ENCODE peak calls at places on chromosome 18, in six cellular contexts. C is A172, J is M059J, K is lower leg skin, P is AG09309, O is Calu3. T is an unnamed sample.

GRCh38 chr18:65436430-65436829 is 314.4 kb upstream of the CDH7 start:
- DNase-seq in P (no peak), J (no peak), K (no peak), O (no peak), C (no peak), T (no peak)

GRCh38 chr18:10414293-10414842 is 40.1 kb upstream of the APCDD1 start:
- DNase-seq in O (no peak), P (no peak), C (no peak), K (no peak), J (no peak), T (no peak)

GRCh38 chr18:75183524-75183923 is 25.4 kb downstream of the PTGR3 start:
- DNase-seq in K (no peak), O (peak), J (peak), C (peak), P (no peak), T (peak)

GRCh38 chr18:11953113-11953512 is 28.2 kb upstream of the IMPA2 start:
- DNase-seq in K (no peak), P (no peak), O (no peak), J (no peak), C (no peak), T (no peak)

GRCh38 chr18:9653390-9653789 is 39.0 kb upstream of the PPP4R1 start:
- DNase-seq in C (no peak), J (peak), P (no peak), O (peak), K (peak), T (no peak)

GRCh38 chr18:77006305-77007175 is 126.0 kb downstream of the MBP start:
- DNase-seq in C (no peak), P (no peak), K (no peak), J (no peak), O (no peak), T (no peak)

GRCh38 chr18:68478246-68478645 is 236.7 kb downstream of the TMX3 start:
- DNase-seq in O (no peak), J (peak), K (no peak), C (no peak), P (no peak), T (no peak)

GRCh38 chr18:64175432-64175831 is 26.5 kb upstream of the LINC00305 start:
- DNase-seq in K (no peak), C (no peak), J (no peak), P (no peak), O (no peak), T (no peak)

GRCh38 chr18:76429262-76430126 is 65.5 kb downstream of the ZNF516 start:
- DNase-seq in P (no peak), C (no peak), J (peak), O (no peak), K (no peak), T (no peak)

GRCh38 chr18:4063545-4063944 is 391.6 kb downstream of the DLGAP1 start:
- DNase-seq in P (no peak), J (no peak), K (no peak), C (no peak), O (no peak), T (no peak)

GRCh38 chr18:74097803-74098202 is 49.8 kb downstream of the FBXO15 start:
- DNase-seq in J (no peak), K (no peak), O (no peak), P (no peak), C (no peak), T (no peak)

GRCh38 chr18:48889115-48889941 is 61.4 kb downstream of the SMAD7 start:
- DNase-seq in K (no peak), O (no peak), P (no peak), J (no peak), C (no peak), T (no peak)

GRCh38 chr18:41975287-41975683 is 20.3 kb downstream of the PIK3C3 start:
- DNase-seq in O (no peak), K (no peak), C (no peak), P (no peak), J (no peak), T (no peak)

GRCh38 chr18:59220164-59220783 is 316 bp downstream of the GRP start:
- DNase-seq in P (no peak), J (peak), K (no peak), O (no peak), C (no peak), T (no peak)

GRCh38 chr18:21109936-21110666 is 1.5 kb downstream of the ROCK1 start:
- DNase-seq in J (peak), O (no peak), C (no peak), K (no peak), P (no peak), T (no peak)

GRCh38 chr18:48897531-48897930 is 53.2 kb downstream of the SMAD7 start:
- DNase-seq in K (no peak), J (no peak), C (no peak), P (no peak), O (no peak), T (no peak)

GRCh38 chr18:79795446-79795845 is 2.3 kb upstream of the KCNG2 start:
- DNase-seq in K (no peak), P (no peak), C (no peak), O (no peak), J (no peak), T (no peak)

GRCh38 chr18:939167-939566 is 34.5 kb downstream of the ADCYAP1 start:
- DNase-seq in P (no peak), O (no peak), J (peak), K (no peak), C (peak), T (peak)

GRCh38 chr18:77671456-77672167 is 422.0 kb downstream of the GALR1 start:
- DNase-seq in J (no peak), P (no peak), C (no peak), K (no peak), O (no peak), T (no peak)

GRCh38 chr18:74806700-74807416 is 209.2 kb downstream of the ZNF407 start:
- DNase-seq in O (peak), P (peak), C (peak), J (peak), K (no peak), T (peak)

GRCh38 chr18:79548986-79549637 is 130.5 kb upstream of the CTDP1 start:
- DNase-seq in K (no peak), J (no peak), P (no peak), C (no peak), O (no peak), T (no peak)

GRCh38 chr18:14912967-14913366 is 165.0 kb downstream of the ANKRD30B start:
- DNase-seq in O (no peak), C (no peak), J (no peak), P (no peak), K (no peak), T (no peak)

GRCh38 chr18:78641689-78642231 is 337.9 kb upstream of the SALL3 start:
- DNase-seq in O (no peak), C (no peak), J (no peak), K (no peak), P (no peak), T (no peak)

GRCh38 chr18:10122116-10122515 is 208.3 kb downstream of the VAPA start:
- DNase-seq in P (peak), K (no peak), C (no peak), O (peak), J (peak), T (no peak)

T was measured in RCC 7860.